ENCODE peak calls at places on chromosome 14, in six cellular contexts. H is HepG2; R is T-cell; V is brain microvascular endothelial cell; A is stimulated activated naive B cell treated with anti-CD40 and anti-IgM and Interleukin-4, amounts not matched to agents 10 μg/mL and 1 μg/mL and 100 μg/mL, for 72 hours; F is head of caudate nucleus. M is an unnamed sample.

GRCh38 chr14:61585598-61586538 is 109.4 kb upstream of the HIF1A start:
- DNase-seq in V (peak), F (peak), A (no peak), R (no peak), H (no peak), M (peak)

GRCh38 chr14:52877628-52878027 is 73.2 kb downstream of the FERMT2 start:
- DNase-seq in R (no peak), V (no peak), H (no peak), F (no peak), A (no peak), M (no peak)

GRCh38 chr14:61267336-61267735 is 13.8 kb downstream of the TMEM30B start:
- DNase-seq in V (no peak), F (no peak), A (no peak), R (no peak), H (no peak), M (no peak)

GRCh38 chr14:50139192-50139591 is 22.8 kb upstream of the VCPKMT start:
- DNase-seq in H (no peak), R (no peak), F (no peak), A (no peak), V (peak), M (no peak)

GRCh38 chr14:94337274-94337673 is 14.1 kb upstream of the SERPINA6 start:
- DNase-seq in V (no peak), A (no peak), H (no peak), F (no peak), R (no peak), M (no peak)

GRCh38 chr14:53190938-53191337 is 37.8 kb upstream of the DDHD1 start:
- DNase-seq in F (no peak), A (peak), R (no peak), H (no peak), V (no peak), M (no peak)

GRCh38 chr14:34778744-34779143 is 64.4 kb upstream of the CFL2 start:
- DNase-seq in R (no peak), V (no peak), A (no peak), H (no peak), F (no peak), M (no peak)

GRCh38 chr14:98006008-98006407 is 1208.8 kb downstream of the VRK1 start:
- DNase-seq in A (no peak), R (no peak), H (no peak), V (no peak), F (no peak), M (no peak)

GRCh38 chr14:75905505-75905904 is 76.3 kb downstream of the TGFB3 start:
- DNase-seq in R (no peak), F (no peak), A (no peak), V (peak), H (no peak), M (no peak)